ENCODE peak calls at places on chromosomes 1 and 21, in five cellular contexts. Q is effector memory CD4-positive, alpha-beta T cell; M is naive thymus-derived CD4-positive, alpha-beta T cell; S is mesenchymal stem cell; P is upper lobe of right lung. C is an unnamed sample.

GRCh38 chr1:221723918-221724263 is 18.0 kb downstream of the DUSP10 start:
- DNase-seq in P (no peak), M (no peak), Q (no peak), S (no peak), C (no peak)

GRCh38 chr1:2639203-2639602 is 6.4 kb upstream of the MMEL1 start:
- DNase-seq in Q (no peak), M (no peak), S (no peak), P (peak; percentile 40), C (no peak)

GRCh38 chr1:155192346-155193274 is 15.1 kb downstream of the THBS3 start:
- DNase-seq in P (peak; percentile 91), Q (no peak), S (no peak), M (peak; percentile 33), C (no peak)

GRCh38 chr1:246107516-246108277 is 399.4 kb downstream of the SMYD3 start:
- DNase-seq in S (peak; percentile 67), Q (no peak), M (no peak), P (no peak), C (peak; percentile 62)

GRCh38 chr1:157113631-157114030 is 14.0 kb upstream of the ETV3L start:
- DNase-seq in S (no peak), M (no peak), P (peak; percentile 29), Q (no peak), C (no peak)

GRCh38 chr1:59146651-59147358 is 150.1 kb upstream of the FGGY start:
- DNase-seq in M (peak; percentile 20), P (peak; percentile 70), S (peak; percentile 68), Q (peak; percentile 34), C (peak; percentile 89)

GRCh38 chr1:110056776-110057175 is 13.7 kb downstream of the ALX3 start:
- DNase-seq in Q (no peak), M (no peak), S (no peak), P (no peak), C (peak; percentile 89)

GRCh38 chr1:25906644-25907300 is 553 bp upstream of the STMN1 start:
- DNase-seq in S (no peak), Q (no peak), P (peak; percentile 67), M (peak; percentile 51), C (no peak)

GRCh38 chr1:206734499-206735142 is 36.0 kb upstream of the IL19 start:
- DNase-seq in M (peak; percentile 83), S (peak; percentile 54), Q (peak; percentile 57), P (no peak), C (peak; percentile 30)

GRCh38 chr1:10196991-10197390 is 13.4 kb upstream of the KIF1B start:
- DNase-seq in Q (no peak), S (no peak), P (no peak), M (no peak), C (peak; percentile 82)

GRCh38 chr1:36115200-36115669 is 9.8 kb downstream of the COL8A2 start:
- DNase-seq in P (no peak), Q (no peak), M (no peak), S (no peak), C (peak; percentile 95)

GRCh38 chr1:202144510-202145324 is at the start of gene ARL8A:
- DNase-seq in P (peak; percentile 89), Q (peak; percentile 50), M (peak; percentile 64), S (peak; percentile 54), C (peak; percentile 74)

GRCh38 chr1:100860397-100860991 is 34.1 kb downstream of the EXTL2 start:
- DNase-seq in S (no peak), M (no peak), Q (no peak), P (no peak), C (no peak)

GRCh38 chr21:32916522-32917099 is 109.1 kb upstream of the OLIG2 start:
- DNase-seq in S (no peak), Q (no peak), M (no peak), P (no peak), C (peak; percentile 3)

GRCh38 chr21:41752231-41752681 is 14.6 kb downstream of the RIPK4 start:
- DNase-seq in Q (no peak), P (no peak), S (peak; percentile 27), M (no peak), C (peak; percentile 89)

DNA sequence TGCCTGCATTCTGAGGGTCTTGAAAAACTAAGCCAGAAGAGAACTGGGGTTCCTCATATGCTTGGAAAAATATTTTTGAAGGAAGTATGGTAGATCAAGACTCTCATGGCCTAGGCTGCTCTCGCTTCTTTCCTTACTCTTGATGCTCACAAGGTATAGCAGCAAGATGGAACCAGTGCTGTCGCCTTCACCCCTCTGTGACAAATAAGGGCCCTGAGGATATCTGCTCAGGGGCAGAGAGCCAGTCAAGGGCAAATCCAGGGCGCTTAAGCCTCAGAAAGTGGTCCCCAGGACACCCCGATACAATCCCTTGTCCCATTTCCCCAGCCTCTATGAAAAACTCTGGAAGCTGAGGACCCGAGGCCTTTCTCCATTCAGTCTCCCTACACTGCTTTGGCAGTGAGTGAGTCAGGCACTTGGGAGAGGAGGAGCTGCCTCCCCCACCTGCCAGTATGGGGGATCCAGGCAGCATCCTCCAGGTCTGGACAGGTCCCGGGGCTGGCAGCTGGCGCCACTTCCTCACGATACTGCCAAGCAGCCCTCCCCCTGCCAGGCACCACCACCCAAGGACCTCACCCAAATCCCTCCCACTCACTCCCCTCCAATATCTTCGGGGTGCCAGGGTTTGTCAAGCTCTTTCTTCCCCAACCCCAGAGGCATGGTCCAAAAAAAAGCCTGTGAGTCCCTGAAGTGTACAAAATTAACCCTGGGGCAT is 1.3 kb downstream of the IGSF9 start:
- DNase-seq in Q (no peak), P (peak; percentile 3), S (no peak), M (no peak), C (no peak)
- H3K4me3 ChIP-seq in Q (no peak overlapping the region), P (no peak overlapping the region), S (no peak overlapping the region), M (no peak overlapping the region), C (no peak overlapping the region)

DNA sequence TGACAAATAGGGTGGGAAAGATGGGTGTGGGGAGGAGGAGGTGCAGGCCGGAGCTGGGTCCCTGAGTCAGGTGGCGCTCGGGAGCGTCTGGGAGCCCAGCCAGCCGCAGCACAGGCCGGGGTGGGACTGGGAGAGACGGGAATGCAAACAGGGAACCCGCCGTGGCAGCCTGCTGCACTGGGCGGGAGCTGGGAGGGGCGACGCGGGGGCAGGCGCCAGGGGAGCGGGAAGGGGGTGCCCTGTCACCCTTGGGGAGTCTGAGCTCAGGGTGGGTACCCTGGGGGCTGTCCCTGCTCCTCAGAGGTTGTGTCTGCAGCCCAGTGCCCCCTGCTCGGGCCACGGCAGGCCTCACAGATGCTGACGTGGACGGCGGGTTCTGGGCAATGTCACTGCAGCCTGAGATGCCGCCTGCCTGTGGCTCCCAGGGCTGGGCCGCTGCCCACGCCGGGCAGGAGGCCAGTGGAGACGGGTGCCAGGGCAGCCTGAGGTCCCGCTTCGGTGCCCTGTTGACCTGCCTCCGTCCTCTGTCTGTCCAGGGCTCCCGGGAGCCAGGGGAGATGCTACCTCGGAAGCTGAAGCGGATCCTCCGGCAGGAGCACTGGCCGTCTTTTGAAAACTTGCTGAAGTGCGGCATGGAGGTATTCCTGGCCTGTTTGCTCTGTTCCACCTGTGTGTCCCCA is 16.6 kb upstream of the LRRC3 start:
- DNase-seq in P (peak; percentile 74), S (no peak), M (no peak), Q (no peak), C (no peak)
- H3K27me3 ChIP-seq in P (no peaks in the 10 kb centered on the region), S (peaks cover 5% of the 10 kb centered on the region), M (no peaks in the 10 kb centered on the region), Q (no peaks in the 10 kb centered on the region), C (no peaks in the 10 kb centered on the region)

GRCh38 chr1:12244078-12244477 is 14.2 kb downstream of the VPS13D start:
- DNase-seq in S (peak; percentile 27), P (no peak), Q (no peak), M (no peak), C (no peak)

GRCh38 chr1:12246584-12246983 is 16.8 kb downstream of the VPS13D start:
- DNase-seq in S (peak; percentile 26), P (no peak), M (no peak), Q (no peak), C (no peak)

GRCh38 chr1:12245116-12245515 is 15.3 kb downstream of the VPS13D start:
- DNase-seq in Q (no peak), M (no peak), S (no peak), P (no peak), C (no peak)

GRCh38 chr1:12244585-12244984 is 14.8 kb downstream of the VPS13D start:
- DNase-seq in M (no peak), P (no peak), S (no peak), Q (no peak), C (no peak)

DNA sequence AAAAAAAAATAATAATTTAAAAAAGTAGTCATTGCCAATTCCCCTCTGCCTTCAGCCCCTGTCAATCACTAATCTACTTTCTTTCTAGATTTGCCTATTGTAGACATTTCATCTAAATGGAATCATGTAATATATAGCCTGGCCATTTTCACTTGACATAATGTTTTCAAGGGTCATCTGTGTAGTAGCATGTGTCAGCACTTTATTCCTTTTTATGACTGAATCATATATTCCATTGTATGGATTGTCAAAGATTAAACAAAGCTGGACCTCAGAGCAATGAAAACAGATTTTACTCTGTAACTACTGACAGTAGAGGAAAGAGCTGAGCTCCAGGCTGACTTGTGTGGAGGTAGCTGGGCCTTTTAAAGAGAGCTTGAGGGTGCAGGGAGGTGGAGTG is 15.9 kb downstream of the VPS13D start:
- DNase-seq in Q (no peak), M (no peak), P (no peak), S (no peak), C (no peak)
- H3K36me3 ChIP-seq in Q (peaks cover 59% of the 10 kb centered on the region), M (peaks cover 83% of the 10 kb centered on the region), P (peaks cover 92% of the 10 kb centered on the region), S (peaks cover 19% of the 10 kb centered on the region), C (peaks cover 49% of the 10 kb centered on the region)

GRCh38 chr1:9179450-9179849 is 50.5 kb upstream of the GPR157 start:
- DNase-seq in S (no peak), Q (no peak), M (no peak), P (no peak), C (no peak)
- H3K4me3 ChIP-seq in S (peak overlapping the region; percentile 87), Q (no peak overlapping the region), M (no peak overlapping the region), P (peak overlapping the region; percentile 80), C (no peak overlapping the region)

DNA sequence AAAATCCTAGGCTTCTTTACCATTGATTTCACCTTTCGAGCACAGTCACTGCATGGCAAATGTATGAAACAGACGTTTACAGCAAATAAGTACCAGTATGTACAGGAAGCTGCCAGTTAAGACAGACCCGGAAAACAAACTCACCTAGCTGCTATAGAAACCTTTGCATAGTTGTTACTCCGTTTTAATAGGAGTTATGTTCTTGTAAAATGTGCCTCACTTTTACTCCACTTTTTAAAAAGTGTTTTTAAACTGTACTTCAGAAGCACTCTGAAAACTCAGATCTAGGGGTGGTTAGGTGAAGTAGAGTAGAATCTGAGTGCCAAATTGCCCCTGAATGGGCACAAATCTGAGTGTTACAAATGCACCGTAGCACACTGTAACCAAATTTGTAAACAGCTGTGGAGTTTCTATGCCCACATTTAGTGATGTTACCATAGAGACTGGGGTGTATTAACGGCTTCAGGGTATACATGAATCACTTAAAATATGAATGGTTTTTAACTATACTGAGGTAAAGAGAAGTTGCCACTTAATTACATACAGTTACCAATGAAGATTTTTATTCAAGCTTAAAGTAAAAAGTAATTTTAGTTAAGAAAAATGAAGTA is 30.7 kb downstream of the CNIH4 start:
- DNase-seq in P (no peak), S (no peak), Q (no peak), M (peak; percentile 72), C (no peak)
- H3K27me3 ChIP-seq in P (no peaks in the 10 kb centered on the region), S (no peaks in the 10 kb centered on the region), Q (no peaks in the 10 kb centered on the region), M (no peaks in the 10 kb centered on the region), C (no peaks in the 10 kb centered on the region)

DNA sequence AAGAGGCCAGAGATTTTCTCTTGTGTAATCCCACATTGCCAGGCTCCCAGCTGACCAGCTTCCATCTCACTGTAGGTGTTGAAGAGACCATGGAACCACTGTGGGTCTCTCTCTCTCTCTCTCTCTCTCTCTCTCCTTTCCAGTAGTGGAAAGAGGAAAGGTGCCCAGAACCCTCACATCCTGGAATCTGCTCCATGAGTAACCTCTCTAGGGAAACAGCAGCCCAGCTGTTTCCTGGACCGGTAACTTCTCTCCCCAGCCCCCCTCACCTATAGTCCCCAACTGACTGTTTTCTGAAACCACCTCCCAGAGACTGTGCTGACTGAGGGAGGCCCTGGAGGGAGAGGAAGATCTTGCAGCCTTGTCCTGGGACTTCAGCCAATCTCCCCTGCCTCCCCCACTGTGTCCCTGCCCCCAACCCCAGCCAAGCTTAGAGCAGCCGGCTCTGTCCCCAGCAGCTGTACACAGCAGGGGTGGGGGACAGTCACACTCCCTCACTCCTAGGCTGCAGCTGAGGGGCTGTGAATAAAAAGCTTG is 20.6 kb upstream of the SLC45A3 start:
- DNase-seq in S (no peak), Q (no peak), P (no peak), M (no peak), C (peak; percentile 23)
- H3K36me3 ChIP-seq in S (peaks cover 11% of the 10 kb centered on the region), Q (no peaks in the 10 kb centered on the region), P (no peaks in the 10 kb centered on the region), M (no peaks in the 10 kb centered on the region), C (peaks cover 22% of the 10 kb centered on the region)